ENCODE peak calls at places on chromosomes 1 and 21, in eight cellular contexts. K is neural progenitor cell, T is fibroblast of lung, Q is mesendoderm, B is HCT116, O is PC-3, D is MM.1S, C is OCI-LY7. A is an unnamed sample.

GRCh38 chr1:223229756-223230155 is 86.7 kb upstream of the TLR5 start:
- DNase-seq in B (no peak), Q (no peak), D (no peak), O (peak; percentile 17), K (no peak), T (no peak), C (no peak), A (no peak)

GRCh38 chr1:184701821-184702220 is 52.8 kb downstream of the EDEM3 start:
- DNase-seq in B (no peak), C (no peak), Q (peak; percentile 19), K (no peak), T (no peak), O (no peak), D (no peak), A (no peak)

GRCh38 chr1:111743679-111744101 is 4.5 kb upstream of the INKA2 start:
- DNase-seq in T (peak; percentile 36), Q (peak; percentile 51), C (no peak), K (no peak), D (no peak), B (no peak), O (no peak), A (peak; percentile 81)

GRCh38 chr1:46724991-46725735 is 6.2 kb upstream of the EFCAB14 start:
- DNase-seq in K (peak; percentile 87), B (peak; percentile 75), Q (peak; percentile 87), T (peak; percentile 67), C (peak; percentile 77), D (peak; percentile 75), O (peak; percentile 86), A (peak; percentile 86)

GRCh38 chr21:38310619-38311018 is 53.8 kb downstream of the KCNJ15 start:
- DNase-seq in O (no peak), T (peak; percentile 52), Q (no peak), B (no peak), K (no peak), C (no peak), D (no peak), A (peak; percentile 88)

GRCh38 chr1:167342846-167343245 is 122.2 kb downstream of the POU2F1 start:
- DNase-seq in O (peak; percentile 58), B (no peak), Q (peak; percentile 58), T (no peak), K (no peak), D (peak; percentile 66), C (peak; percentile 59), A (no peak)

GRCh38 chr1:25711555-25712298 is 88.3 kb upstream of the SELENON start:
- DNase-seq in Q (no peak), C (peak; percentile 48), O (peak; percentile 74), K (no peak), T (peak; percentile 45), D (no peak), B (no peak), A (peak; percentile 46)

GRCh38 chr21:44903689-44904088 is 17.0 kb downstream of the ITGB2 start:
- DNase-seq in B (no peak), D (no peak), C (no peak), T (no peak), Q (no peak), K (no peak), O (no peak), A (no peak)

GRCh38 chr1:18354657-18355056 is 126.1 kb upstream of the KLHDC7A start:
- DNase-seq in D (no peak), O (no peak), Q (peak; percentile 83), T (no peak), C (no peak), B (no peak), K (no peak), A (no peak)

GRCh38 chr21:16423921-16424320 is 694.1 kb downstream of the USP25 start:
- DNase-seq in Q (no peak), K (no peak), C (no peak), D (no peak), T (no peak), B (no peak), O (no peak), A (no peak)

GRCh38 chr21:45363921-45364463 is 41.0 kb upstream of the COL18A1 start:
- DNase-seq in D (no peak), T (peak; percentile 100), O (peak; percentile 99), C (no peak), Q (peak; percentile 86), K (no peak), B (peak; percentile 94), A (peak; percentile 99)

GRCh38 chr1:234655328-234656069 is 45.5 kb upstream of the IRF2BP2 start:
- DNase-seq in Q (peak; percentile 47), B (no peak), T (no peak), D (no peak), K (no peak), C (no peak), O (no peak), A (no peak)

GRCh38 chr21:42276526-42277154 is 38.6 kb downstream of the TFF3 start:
- DNase-seq in O (peak; percentile 11), B (no peak), Q (no peak), D (no peak), C (no peak), K (no peak), T (no peak), A (no peak)

GRCh38 chr1:197683895-197684553 is 91.3 kb downstream of the DENND1B start:
- DNase-seq in T (peak; percentile 36), D (no peak), O (no peak), B (no peak), K (no peak), C (no peak), Q (no peak), A (no peak)

GRCh38 chr1:70042090-70042716 is 163.2 kb downstream of the LRRC40 start:
- DNase-seq in D (no peak), B (no peak), K (no peak), T (peak; percentile 45), Q (no peak), O (no peak), C (no peak), A (no peak)

GRCh38 chr1:163248064-163248463 is 45.3 kb upstream of the RGS5 start:
- DNase-seq in D (no peak), T (no peak), C (no peak), O (no peak), K (no peak), B (no peak), Q (peak; percentile 5), A (no peak)

GRCh38 chr1:55813619-55814018 is 598.5 kb upstream of the USP24 start:
- DNase-seq in B (no peak), K (no peak), C (no peak), Q (no peak), D (no peak), O (peak; percentile 49), T (peak; percentile 56), A (peak; percentile 79)

GRCh38 chr1:10694274-10694632 is 102.2 kb downstream of the CASZ1 start:
- DNase-seq in K (no peak), O (no peak), D (peak; percentile 58), Q (peak; percentile 62), C (peak; percentile 69), B (no peak), T (peak; percentile 19), A (peak; percentile 60)

GRCh38 chr1:177423083-177423482 is 252.3 kb downstream of the BRINP2 start:
- DNase-seq in D (no peak), O (no peak), K (no peak), C (no peak), Q (no peak), T (no peak), B (no peak), A (no peak)

GRCh38 chr1:96596226-96596625 is 125.4 kb upstream of the PTBP2 start:
- DNase-seq in O (peak; percentile 55), B (peak; percentile 55), T (peak; percentile 13), K (peak; percentile 57), D (peak; percentile 6), C (peak; percentile 33), Q (peak; percentile 85), A (peak; percentile 34)

DNA sequence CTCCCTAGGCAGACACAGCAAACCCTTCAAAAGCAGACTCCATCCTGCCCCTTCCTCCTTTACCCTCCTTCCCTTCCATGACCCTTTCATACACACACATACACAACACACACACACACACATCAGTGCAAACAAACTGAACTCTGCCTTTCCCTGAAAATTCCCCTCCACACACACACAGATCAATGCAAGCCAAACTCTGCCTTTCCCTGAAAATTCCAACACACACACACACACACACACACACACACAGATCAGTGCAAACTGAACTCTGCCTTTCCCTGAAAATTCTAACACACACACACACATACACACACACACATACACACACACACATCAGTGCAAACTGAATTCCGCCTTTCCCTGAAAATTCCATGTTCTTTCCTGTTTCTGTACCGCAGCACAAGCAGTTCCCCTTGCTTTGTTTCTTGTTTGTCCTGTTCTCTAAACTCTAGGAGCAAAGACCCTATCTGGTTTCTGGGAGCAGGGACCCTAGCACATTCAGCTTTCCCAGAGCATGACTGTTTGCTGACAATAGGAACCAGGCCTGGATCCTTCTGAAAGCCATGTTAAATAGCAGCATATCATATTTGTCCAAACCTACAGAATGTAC is 91.0 kb downstream of the PTPN14 start:
- DNase-seq in T (no peak), B (no peak), D (no peak), Q (no peak), O (no peak), K (no peak), C (no peak), A (no peak)
- H3K79me2 ChIP-seq in T (peaks cover 55% of the 10 kb centered on the region), B (peaks cover 15% of the 10 kb centered on the region), D (no peaks in the 10 kb centered on the region), Q (peaks cover 56% of the 10 kb centered on the region), O (peaks cover 74% of the 10 kb centered on the region), K (peaks cover 39% of the 10 kb centered on the region), C (no peaks in the 10 kb centered on the region), A (peaks cover 100% of the 10 kb centered on the region)

DNA sequence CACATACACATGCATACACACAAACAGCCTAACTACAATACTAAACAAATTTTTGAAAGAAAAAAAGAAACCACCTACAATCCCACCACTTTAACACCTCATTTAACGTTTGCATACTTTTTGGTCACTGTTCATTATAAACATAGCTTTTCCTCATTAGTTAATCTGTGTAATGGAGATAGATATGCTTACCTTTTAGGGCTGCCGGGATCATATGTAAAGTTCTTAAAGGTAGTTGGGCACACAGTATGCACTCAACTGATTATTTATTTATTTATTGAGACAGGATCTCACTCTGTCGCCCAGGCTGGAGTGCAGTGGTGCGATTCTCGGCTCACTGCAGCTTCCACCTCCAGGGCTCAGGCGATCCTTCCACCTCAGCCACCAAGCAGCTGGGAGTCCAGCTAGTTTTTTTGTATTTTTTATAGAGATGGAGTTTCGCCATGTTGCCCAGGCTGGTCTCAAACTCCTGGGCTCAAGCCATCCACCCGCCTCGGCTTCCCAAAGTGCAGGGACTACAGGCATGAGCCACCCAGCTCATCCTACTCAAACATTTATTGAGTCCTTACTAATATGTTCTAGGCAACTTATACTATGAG is 694 bp upstream of the BCL10 start:
- DNase-seq in D (no peak), T (no peak), C (no peak), B (no peak), Q (no peak), K (no peak), O (no peak), A (no peak)
- H3K27ac ChIP-seq in D (peak overlapping the region; percentile 67), T (peak overlapping the region; percentile 98), C (peak overlapping the region; percentile 57), B (peak overlapping the region; percentile 20), Q (peak overlapping the region; percentile 17), K (peak overlapping the region; percentile 74), O (peak overlapping the region; percentile 55), A (peak overlapping the region; percentile 89)

DNA sequence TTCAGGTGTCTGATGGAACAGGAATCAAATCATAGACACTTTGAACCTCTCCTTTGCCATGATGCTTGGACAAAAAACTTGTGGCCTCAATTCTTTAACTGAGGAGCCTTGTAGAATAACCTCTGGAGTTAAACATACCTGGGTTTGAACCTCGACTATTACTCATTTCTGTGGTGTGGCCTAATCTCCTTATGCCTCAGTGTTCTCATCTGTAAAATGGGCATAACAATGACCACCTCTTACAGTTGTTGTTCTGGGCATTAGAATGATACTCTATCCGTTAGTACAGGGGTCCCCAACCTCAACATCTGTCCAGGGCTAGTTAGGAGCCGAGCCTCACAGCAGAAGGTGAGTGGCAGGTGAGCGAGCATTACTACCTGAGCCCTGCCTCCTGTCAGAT is 137.2 kb downstream of the ROR1 start:
- DNase-seq in D (no peak), T (no peak), B (no peak), O (no peak), C (no peak), K (no peak), Q (no peak), A (no peak)
- H3K79me2 ChIP-seq in D (no peaks in the 10 kb centered on the region), T (no peaks in the 10 kb centered on the region), B (no peaks in the 10 kb centered on the region), O (no peaks in the 10 kb centered on the region), C (no peaks in the 10 kb centered on the region), K (peaks cover 100% of the 10 kb centered on the region), Q (peaks cover 6% of the 10 kb centered on the region), A (no peaks in the 10 kb centered on the region)

GRCh38 chr1:21937372-21938121 is 437 bp upstream of the HSPG2 start:
- DNase-seq in K (peak; percentile 96), C (peak; percentile 77), B (peak; percentile 60), Q (peak; percentile 88), T (peak; percentile 81), D (peak; percentile 60), O (peak; percentile 84), A (peak; percentile 93)
- H3K27ac ChIP-seq in K (no peak overlapping the region), C (no peak overlapping the region), B (peak overlapping the region; percentile 33), Q (no peak overlapping the region), T (peak overlapping the region; percentile 65), D (no peak overlapping the region), O (peak overlapping the region; percentile 25), A (peak overlapping the region; percentile 95)